ENCODE peak calls at places on chromosomes 16 and 17, in four cellular contexts. A is OCI-LY7, H is ovary, F is adrenal gland. J is an unnamed sample.

GRCh38 chr17:72804949-72805348 is 287.5 kb downstream of the SLC39A11 start:
- DNase-seq in A (no peak), H (no peak), F (no peak), J (no peak)

GRCh38 chr16:88569985-88570690 is at the start of gene ZC3H18:
- DNase-seq in A (peak), H (peak), F (peak), J (peak)

GRCh38 chr16:85490971-85491771 is 122.0 kb upstream of the GSE1 start:
- DNase-seq in A (peak), H (no peak), F (no peak), J (no peak)

GRCh38 chr16:21950782-21951521 is 2.2 kb upstream of the UQCRC2 start:
- DNase-seq in A (peak), H (no peak), F (no peak), J (no peak)

GRCh38 chr17:60139438-60140285 is 10.1 kb upstream of the CA4 start:
- DNase-seq in A (no peak), H (peak), F (peak), J (peak)

GRCh38 chr17:37505333-37505732 is 15.6 kb downstream of the DUSP14 start:
- DNase-seq in A (no peak), H (no peak), F (no peak), J (no peak)

GRCh38 chr17:37797206-37797605 is 52.3 kb upstream of the HNF1B start:
- DNase-seq in A (no peak), H (no peak), F (no peak), J (no peak)

GRCh38 chr17:41415833-41416335 is 8.5 kb downstream of the KRT37 start:
- DNase-seq in A (no peak), H (peak), F (peak), J (peak)

GRCh38 chr17:27559996-27560481 is 70.9 kb upstream of the LGALS9 start:
- DNase-seq in A (no peak), H (peak), F (peak), J (no peak)

GRCh38 chr17:76179496-76180467 is 38.7 kb upstream of the FOXJ1 start:
- DNase-seq in A (peak), H (no peak), F (no peak), J (no peak)

GRCh38 chr16:88462396-88462795 is 9.3 kb downstream of the ZFPM1 start:
- DNase-seq in A (no peak), H (no peak), F (no peak), J (no peak)

DNA sequence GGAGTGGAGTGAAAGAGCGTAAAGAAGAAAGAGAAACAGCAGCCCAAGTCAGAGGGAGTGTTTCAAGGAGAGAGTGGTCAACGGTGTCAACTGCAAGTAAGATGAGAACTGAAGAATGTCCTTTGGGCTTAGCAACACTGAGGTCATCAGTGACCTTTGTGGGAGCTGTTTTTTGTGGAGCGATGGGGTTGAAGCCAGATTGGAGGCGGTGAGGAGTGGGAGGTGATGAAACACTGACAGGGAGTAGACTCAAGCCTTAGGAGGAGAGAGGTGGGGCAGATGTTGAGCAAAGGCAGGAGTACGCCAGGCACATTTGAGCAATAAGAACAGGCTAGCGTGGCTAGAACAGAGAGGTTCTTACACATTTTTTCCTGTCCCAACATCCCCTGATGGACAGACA is 103.7 kb upstream of the GNAO1 start:
- DNase-seq in A (no peak), H (no peak), F (no peak), J (no peak)
- H3K4me3 ChIP-seq in A (no peak), H (no peak), F (no peak), J (no peak)

GRCh38 chr16:81638286-81638945 is 140.7 kb upstream of the PLCG2 start:
- DNase-seq in A (no peak), H (no peak), F (no peak), J (no peak)

GRCh38 chr16:81635336-81635947 is 143.6 kb upstream of the PLCG2 start:
- DNase-seq in A (no peak), H (no peak), F (peak), J (no peak)

GRCh38 chr16:81637336-81638235 is 141.5 kb upstream of the PLCG2 start:
- DNase-seq in A (no peak), H (no peak), F (no peak), J (no peak)

GRCh38 chr16:81634380-81635121 is 144.5 kb upstream of the PLCG2 start:
- DNase-seq in A (no peak), H (no peak), F (no peak), J (peak)

DNA sequence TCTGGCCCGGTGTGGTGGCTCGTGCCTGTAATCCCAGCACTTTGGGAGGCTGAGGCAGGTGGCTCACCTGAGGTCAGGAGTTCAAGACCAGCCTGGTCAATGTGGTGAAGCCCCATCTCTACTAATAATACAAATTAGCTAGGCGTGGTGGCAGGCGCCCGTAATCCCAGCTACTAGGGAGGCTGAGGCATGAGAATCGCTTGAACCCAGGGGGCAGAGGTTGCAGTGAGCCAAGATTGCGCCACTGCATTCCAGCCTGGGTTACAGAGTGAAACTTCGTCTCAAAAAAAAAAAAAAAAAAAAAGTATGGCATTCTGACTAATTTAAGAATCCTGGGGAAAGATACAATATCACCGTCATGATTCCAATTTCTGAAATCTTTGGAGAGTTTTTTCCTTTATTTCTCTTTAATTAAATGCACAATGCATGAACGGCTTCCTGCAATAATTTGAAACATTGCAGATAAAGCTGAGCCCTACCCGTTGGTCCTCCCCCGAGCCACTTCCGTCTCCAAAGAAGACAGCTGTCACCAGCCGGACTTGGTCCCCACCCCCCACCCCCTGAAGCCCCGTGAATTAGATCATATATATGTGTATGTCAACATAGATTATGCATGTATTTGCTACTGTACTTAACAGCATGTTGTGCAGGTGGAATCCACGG is 142.7 kb upstream of the PLCG2 start:
- DNase-seq in A (no peak), H (no peak), F (no peak), J (no peak)
- H3K4me3 ChIP-seq in A (no peak), H (no peak), F (no peak), J (no peak)

DNA sequence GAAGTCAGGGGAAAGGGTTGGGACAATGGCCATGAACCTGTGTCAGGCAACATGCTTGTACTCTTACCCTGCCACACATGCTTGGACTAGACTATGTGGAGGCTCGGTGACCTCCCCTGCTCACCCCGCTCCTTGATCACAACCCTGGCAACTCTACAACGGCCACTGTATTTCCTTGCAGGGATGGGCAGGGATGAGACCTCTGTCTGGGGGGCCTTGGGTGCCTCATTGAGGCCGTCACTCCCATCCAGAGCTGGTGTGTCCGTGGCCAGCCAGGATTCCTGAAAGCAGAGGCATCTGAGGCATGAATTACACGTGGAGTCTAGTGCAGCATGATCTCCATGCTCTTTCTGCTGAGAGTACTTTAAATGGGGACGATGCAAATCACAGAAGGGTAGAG is 948 bp downstream of the PLA2G15 start:
- DNase-seq in A (no peak), H (no peak), F (no peak), J (no peak)
- H3K4me3 ChIP-seq in A (peak), H (peak), F (peak), J (peak)

DNA sequence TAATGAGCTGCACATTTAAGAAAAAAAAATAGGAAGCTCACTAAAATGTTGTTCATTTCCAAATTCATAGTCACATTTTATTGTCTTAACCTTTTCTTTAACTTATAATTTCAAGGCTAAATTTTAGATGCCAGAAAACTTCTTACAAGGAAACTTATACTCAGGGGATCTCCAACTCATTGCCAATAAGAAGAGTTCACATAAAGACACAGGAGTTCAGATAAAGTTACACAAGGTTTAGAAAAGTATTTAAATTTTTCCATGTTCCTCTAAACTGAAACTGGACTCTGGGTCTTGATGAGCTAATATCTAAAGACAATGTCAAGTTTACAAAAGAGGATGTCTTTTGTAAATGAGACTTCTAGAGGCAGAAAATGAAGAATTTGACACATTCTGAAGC is 190.7 kb upstream of the KCNJ16 start:
- DNase-seq in A (no peak), H (no peak), F (no peak), J (no peak)
- H3K4me3 ChIP-seq in A (no peak), H (no peak), F (no peak), J (no peak)

J was measured in SJSA1.